ENCODE peak calls at places on chromosome 19, in seven cellular contexts. One of them, this sample, is unnamed.

GRCh38 chr19:49205114-49205513 is 47.5 kb downstream of the TRPM4 start:
- ATAC-seq in heart left ventricle: no peak
- ATAC-seq in body of pancreas: no peak
- ATAC-seq in CD4-positive, alpha-beta T cell: no peak
- ATAC-seq in effector memory CD8-positive, alpha-beta T cell: no peak
- ATAC-seq in left lobe of liver: no peak
- ATAC-seq in HCT116: no peak
- ATAC-seq in this sample: no peak

GRCh38 chr19:1310853-1311180 is 25.1 kb downstream of the EFNA2 start:
- ATAC-seq in heart left ventricle: no peak
- ATAC-seq in body of pancreas: no peak
- ATAC-seq in CD4-positive, alpha-beta T cell: no peak
- ATAC-seq in effector memory CD8-positive, alpha-beta T cell: no peak
- ATAC-seq in left lobe of liver: no peak
- ATAC-seq in HCT116: no peak
- ATAC-seq in this sample: no peak

GRCh38 chr19:39293394-39293793 is 2.8 kb upstream of the IFNL1 start:
- ATAC-seq in heart left ventricle: no peak
- ATAC-seq in body of pancreas: no peak
- ATAC-seq in CD4-positive, alpha-beta T cell: no peak
- ATAC-seq in effector memory CD8-positive, alpha-beta T cell: no peak
- ATAC-seq in left lobe of liver: no peak
- ATAC-seq in HCT116: no peak
- ATAC-seq in this sample: no peak

GRCh38 chr19:30692517-30692870 is 320.3 kb downstream of the ZNF536 start:
- ATAC-seq in heart left ventricle: no peak
- ATAC-seq in body of pancreas: peak
- ATAC-seq in CD4-positive, alpha-beta T cell: no peak
- ATAC-seq in effector memory CD8-positive, alpha-beta T cell: no peak
- ATAC-seq in left lobe of liver: no peak
- ATAC-seq in HCT116: no peak
- ATAC-seq in this sample: no peak

GRCh38 chr19:17931532-17932191 is 1.2 kb upstream of the CCDC124 start:
- ATAC-seq in heart left ventricle: no peak
- ATAC-seq in body of pancreas: no peak
- ATAC-seq in CD4-positive, alpha-beta T cell: no peak
- ATAC-seq in effector memory CD8-positive, alpha-beta T cell: no peak
- ATAC-seq in left lobe of liver: no peak
- ATAC-seq in HCT116: peak
- ATAC-seq in this sample: no peak

GRCh38 chr19:36103842-36104552 is 6.9 kb upstream of the OVOL3 start:
- ATAC-seq in heart left ventricle: no peak
- ATAC-seq in body of pancreas: no peak
- ATAC-seq in CD4-positive, alpha-beta T cell: no peak
- ATAC-seq in effector memory CD8-positive, alpha-beta T cell: no peak
- ATAC-seq in left lobe of liver: no peak
- ATAC-seq in HCT116: peak
- ATAC-seq in this sample: peak

GRCh38 chr19:13652810-13653590 is 111.3 kb upstream of the MRI1 start:
- ATAC-seq in heart left ventricle: no peak
- ATAC-seq in body of pancreas: no peak
- ATAC-seq in CD4-positive, alpha-beta T cell: no peak
- ATAC-seq in effector memory CD8-positive, alpha-beta T cell: peak
- ATAC-seq in left lobe of liver: no peak
- ATAC-seq in HCT116: no peak
- ATAC-seq in this sample: no peak

GRCh38 chr19:28427256-28428083 is 785.5 kb downstream of the UQCRFS1 start:
- ATAC-seq in heart left ventricle: no peak
- ATAC-seq in body of pancreas: no peak
- ATAC-seq in CD4-positive, alpha-beta T cell: no peak
- ATAC-seq in effector memory CD8-positive, alpha-beta T cell: no peak
- ATAC-seq in left lobe of liver: no peak
- ATAC-seq in HCT116: no peak
- ATAC-seq in this sample: no peak

GRCh38 chr19:6233051-6233826 is 46.5 kb downstream of the MLLT1 start:
- ATAC-seq in heart left ventricle: peak
- ATAC-seq in body of pancreas: peak
- ATAC-seq in CD4-positive, alpha-beta T cell: no peak
- ATAC-seq in effector memory CD8-positive, alpha-beta T cell: no peak
- ATAC-seq in left lobe of liver: peak
- ATAC-seq in HCT116: no peak
- ATAC-seq in this sample: no peak

GRCh38 chr19:53608381-53608780 is 23.4 kb upstream of the DPRX start:
- ATAC-seq in heart left ventricle: no peak
- ATAC-seq in body of pancreas: no peak
- ATAC-seq in CD4-positive, alpha-beta T cell: no peak
- ATAC-seq in effector memory CD8-positive, alpha-beta T cell: no peak
- ATAC-seq in left lobe of liver: no peak
- ATAC-seq in HCT116: no peak
- ATAC-seq in this sample: no peak

GRCh38 chr19:48695743-48696352 is at the start of gene FUT2:
- ATAC-seq in heart left ventricle: no peak
- ATAC-seq in body of pancreas: peak
- ATAC-seq in CD4-positive, alpha-beta T cell: no peak
- ATAC-seq in effector memory CD8-positive, alpha-beta T cell: no peak
- ATAC-seq in left lobe of liver: peak
- ATAC-seq in HCT116: peak
- ATAC-seq in this sample: peak

GRCh38 chr19:48772503-48772953 is 17.2 kb downstream of the FGF21 start:
- ATAC-seq in heart left ventricle: peak
- ATAC-seq in body of pancreas: peak
- ATAC-seq in CD4-positive, alpha-beta T cell: no peak
- ATAC-seq in effector memory CD8-positive, alpha-beta T cell: no peak
- ATAC-seq in left lobe of liver: peak
- ATAC-seq in HCT116: no peak
- ATAC-seq in this sample: no peak

GRCh38 chr19:42269518-42270345 is 680 bp downstream of the CIC start:
- ATAC-seq in heart left ventricle: no peak
- ATAC-seq in body of pancreas: no peak
- ATAC-seq in CD4-positive, alpha-beta T cell: no peak
- ATAC-seq in effector memory CD8-positive, alpha-beta T cell: no peak
- ATAC-seq in left lobe of liver: no peak
- ATAC-seq in HCT116: no peak
- ATAC-seq in this sample: no peak

GRCh38 chr19:58499021-58499927 is 12.5 kb downstream of the SLC27A5 start:
- ATAC-seq in heart left ventricle: peak
- ATAC-seq in body of pancreas: peak
- ATAC-seq in CD4-positive, alpha-beta T cell: peak
- ATAC-seq in effector memory CD8-positive, alpha-beta T cell: peak
- ATAC-seq in left lobe of liver: peak
- ATAC-seq in HCT116: peak
- ATAC-seq in this sample: peak

GRCh38 chr19:15249912-15250634 is 17.8 kb upstream of the EPHX3 start:
- ATAC-seq in heart left ventricle: peak
- ATAC-seq in body of pancreas: peak
- ATAC-seq in CD4-positive, alpha-beta T cell: no peak
- ATAC-seq in effector memory CD8-positive, alpha-beta T cell: no peak
- ATAC-seq in left lobe of liver: no peak
- ATAC-seq in HCT116: no peak
- ATAC-seq in this sample: peak

GRCh38 chr19:30630289-30631034 is 258.3 kb downstream of the ZNF536 start:
- ATAC-seq in heart left ventricle: no peak
- ATAC-seq in body of pancreas: no peak
- ATAC-seq in CD4-positive, alpha-beta T cell: no peak
- ATAC-seq in effector memory CD8-positive, alpha-beta T cell: no peak
- ATAC-seq in left lobe of liver: no peak
- ATAC-seq in HCT116: no peak
- ATAC-seq in this sample: no peak

GRCh38 chr19:39515551-39516191 is 732 bp downstream of the SELENOV start:
- ATAC-seq in heart left ventricle: no peak
- ATAC-seq in body of pancreas: peak
- ATAC-seq in CD4-positive, alpha-beta T cell: peak
- ATAC-seq in effector memory CD8-positive, alpha-beta T cell: peak
- ATAC-seq in left lobe of liver: no peak
- ATAC-seq in HCT116: no peak
- ATAC-seq in this sample: no peak

This sample was measured in esophagus mucosa.